ENCODE peak calls at places on chromosomes 5 and 9, in six cellular contexts. Y is H9, G is mesenchymal stem cell, E is IMR-90, I is mesendoderm, Q is trophoblast cell. D is an unnamed sample. For H3K79me1, the result is how much of the 10 kb centered on the place peaks cover.

GRCh38 chr9:93698140-93698908 is 121.9 kb downstream of the PHF2 start:
- DNase-seq in G (no peak), I (no peak), E (no peak), Q (no peak), Y (peak), D (no peak)

GRCh38 chr5:16549491-16550233 is 67.1 kb downstream of the RETREG1 start:
- DNase-seq in I (no peak), Y (no peak), G (no peak), E (no peak), Q (no peak), D (no peak)

GRCh38 chr5:126503602-126504104 is 80.4 kb downstream of the GRAMD2B start:
- DNase-seq in Q (no peak), E (peak), I (peak), Y (no peak), G (peak), D (no peak)

GRCh38 chr9:38417003-38417965 is 7.0 kb downstream of the IGFBPL1 start:
- DNase-seq in Y (peak), G (peak), Q (peak), I (peak), E (no peak), D (no peak)

GRCh38 chr5:57488308-57488955 is 5.8 kb upstream of the ACTBL2 start:
- DNase-seq in I (peak), G (peak), E (peak), Q (no peak), Y (no peak), D (no peak)

GRCh38 chr5:39547548-39548154 is 122.9 kb upstream of the DAB2 start:
- DNase-seq in Q (peak), I (peak), Y (no peak), G (peak), E (peak), D (peak)

GRCh38 chr5:125491986-125492385 is 745.5 kb upstream of the ZNF608 start:
- DNase-seq in G (no peak), E (no peak), I (no peak), Q (no peak), Y (no peak), D (no peak)

GRCh38 chr5:135245521-135246499 is 153.2 kb downstream of the MACROH2A1 start:
- DNase-seq in G (peak), Y (peak), E (peak), Q (no peak), I (no peak), D (no peak)

GRCh38 chr9:892123-892522 is 50.6 kb downstream of the DMRT1 start:
- DNase-seq in Y (peak), Q (no peak), E (no peak), G (no peak), I (peak), D (no peak)

DNA sequence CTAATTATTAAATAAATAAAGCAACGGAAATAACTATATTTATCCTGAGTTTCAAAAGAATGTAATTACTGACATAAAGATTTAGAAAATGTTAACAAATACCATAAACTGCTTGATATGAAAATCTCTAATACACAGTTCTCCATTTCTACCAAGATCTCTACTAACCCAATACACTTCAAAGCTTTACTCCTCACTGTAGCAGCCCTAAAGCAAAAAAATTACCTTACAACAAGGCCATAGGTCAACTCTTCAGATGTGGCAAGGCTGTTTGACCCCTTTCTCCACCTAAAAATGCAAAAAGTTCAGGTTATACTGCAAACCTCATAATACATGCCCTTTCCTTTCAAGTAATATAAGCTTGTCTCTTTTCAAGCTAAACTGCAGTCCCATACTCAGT is 96.7 kb downstream of the UGCG start:
- DNase-seq in E (no peak), Y (no peak), G (no peak), I (no peak), Q (no peak), D (no peak)
- H3K79me1 ChIP-seq in E (under half), Y (under half), G (under half), I (under half), Q (under half), D (under half)

GRCh38 chr9:127976943-127977871 is 3.6 kb downstream of the EEIG1 start:
- DNase-seq in I (no peak), E (no peak), Y (no peak), Q (no peak), G (no peak), D (no peak)
- H3K79me1 ChIP-seq in I (under half), E (under half), Y (under half), Q (under half), G (under half), D (under half)

GRCh38 chr5:139654875-139655491 is 6.8 kb downstream of the CXXC5 start:
- DNase-seq in E (no peak), I (no peak), G (peak), Q (no peak), Y (no peak), D (no peak)
- H3K79me1 ChIP-seq in E (under half), I (under half), G (under half), Q (half or more), Y (under half), D (under half)

DNA sequence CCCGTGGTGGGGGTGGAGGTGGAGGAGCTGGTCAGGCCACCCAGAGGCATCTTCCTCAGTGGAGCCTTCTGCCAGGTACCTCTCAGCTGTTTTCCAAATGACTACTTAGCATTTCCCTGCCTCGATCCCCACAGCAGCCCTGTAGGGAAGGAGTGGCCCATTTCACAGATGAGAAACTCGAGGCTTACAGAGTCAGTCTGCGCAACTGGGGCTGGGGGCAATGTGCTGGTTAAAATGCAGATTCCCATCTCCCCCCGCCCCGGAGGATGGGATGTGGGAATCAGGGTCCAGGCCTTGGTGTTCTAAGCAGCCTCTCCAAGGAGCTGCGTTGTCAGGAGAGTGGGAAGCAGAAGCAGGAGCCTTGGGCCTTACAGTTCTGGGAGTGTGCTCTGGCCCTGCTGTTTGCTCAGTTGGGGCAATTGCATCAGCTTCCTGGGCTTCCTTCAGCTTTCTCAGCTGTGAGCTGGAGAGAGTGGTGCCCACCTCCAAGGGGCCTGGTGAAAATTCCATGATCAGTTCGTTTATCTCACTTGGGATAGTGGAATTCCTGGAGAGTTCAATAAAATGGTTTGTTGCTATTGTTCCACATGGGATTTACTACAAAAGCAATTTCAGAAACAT is 19.4 kb downstream of the ERGIC1 start:
- DNase-seq in G (peak), I (peak), Y (no peak), E (peak), Q (no peak), D (no peak)
- H3K79me1 ChIP-seq in G (under half), I (under half), Y (under half), E (under half), Q (under half), D (under half)

GRCh38 chr5:111518747-111519146 is 6.4 kb upstream of the STARD4 start:
- DNase-seq in E (no peak), Q (no peak), Y (no peak), I (no peak), G (no peak), D (no peak)
- H3K79me1 ChIP-seq in E (under half), Q (under half), Y (under half), I (under half), G (under half), D (under half)

DNA sequence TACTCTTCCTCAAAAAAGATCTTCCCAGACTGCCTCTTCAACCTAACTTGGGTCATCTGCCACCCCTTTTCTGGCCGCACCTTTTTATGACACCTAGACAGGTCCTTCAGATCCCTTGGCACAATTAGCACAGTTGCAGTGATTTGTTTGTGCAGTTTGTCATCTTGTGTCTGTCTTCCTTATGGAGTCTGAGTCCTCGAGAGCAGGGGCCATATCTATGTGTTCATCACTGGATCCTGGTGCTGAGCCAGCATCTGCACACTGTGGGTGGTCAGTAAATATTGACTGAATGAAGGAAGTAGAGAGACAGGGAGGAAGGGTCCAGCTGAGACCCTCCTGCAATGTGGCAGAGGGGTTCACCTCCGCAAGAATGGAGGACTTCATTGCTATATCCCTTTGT is 14.4 kb downstream of the ERGIC1 start:
- DNase-seq in Y (no peak), I (no peak), E (no peak), G (peak), Q (no peak), D (no peak)
- H3K79me1 ChIP-seq in Y (under half), I (half or more), E (under half), G (under half), Q (under half), D (under half)

DNA sequence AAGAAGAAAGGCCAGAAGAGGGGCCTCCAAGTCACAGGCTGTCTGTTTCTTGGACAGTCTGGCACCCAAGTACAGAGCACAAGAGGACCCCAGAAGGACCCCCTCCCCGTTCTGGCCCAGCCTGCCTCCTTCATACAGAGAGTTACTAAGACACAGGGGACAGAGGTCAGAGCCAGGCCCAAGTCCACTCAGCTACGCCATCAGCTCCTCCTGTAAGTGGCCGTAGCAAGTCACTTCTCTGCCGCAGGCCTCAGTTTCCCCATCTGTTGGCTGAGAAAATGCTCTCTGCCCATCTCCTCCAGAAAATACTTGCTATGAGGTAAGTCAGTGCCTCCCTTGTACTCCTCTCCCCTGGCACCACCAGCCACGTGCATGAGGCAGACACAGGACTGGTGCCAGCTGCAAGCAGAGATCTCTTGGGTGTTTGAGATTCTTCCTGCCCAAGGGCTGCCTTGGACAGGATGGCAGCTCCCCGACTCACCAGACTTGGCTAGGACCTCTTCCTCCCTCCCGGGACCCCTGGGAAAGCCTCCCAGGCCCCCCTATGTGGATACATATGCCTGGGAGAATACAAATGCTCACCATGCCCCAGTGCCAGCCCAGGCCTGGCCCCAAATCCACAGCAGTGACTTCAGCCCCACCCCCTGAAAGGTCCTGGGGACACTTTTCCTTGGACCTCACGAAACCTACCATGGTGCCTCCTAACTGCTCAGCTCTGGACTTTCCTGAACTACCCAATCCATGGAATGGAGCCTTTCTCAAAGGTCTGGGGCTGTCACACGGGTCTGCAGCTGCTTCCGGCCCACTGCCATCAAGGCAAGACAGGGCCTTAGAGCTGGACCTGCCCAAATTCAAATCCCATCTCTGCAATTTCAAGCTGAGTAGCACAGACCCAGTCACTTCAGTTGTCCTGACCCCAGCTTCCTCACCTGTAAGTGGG is 5.1 kb downstream of the EEIG1 start:
- DNase-seq in G (no peak), Q (no peak), I (no peak), E (no peak), Y (no peak), D (no peak)
- H3K79me1 ChIP-seq in G (under half), Q (under half), I (under half), E (under half), Y (under half), D (under half)

GRCh38 chr5:172855597-172856292 is 21.7 kb downstream of the ERGIC1 start:
- DNase-seq in G (no peak), E (no peak), I (no peak), Y (no peak), Q (no peak), D (no peak)
- H3K79me1 ChIP-seq in G (under half), E (under half), I (under half), Y (under half), Q (under half), D (under half)

DNA sequence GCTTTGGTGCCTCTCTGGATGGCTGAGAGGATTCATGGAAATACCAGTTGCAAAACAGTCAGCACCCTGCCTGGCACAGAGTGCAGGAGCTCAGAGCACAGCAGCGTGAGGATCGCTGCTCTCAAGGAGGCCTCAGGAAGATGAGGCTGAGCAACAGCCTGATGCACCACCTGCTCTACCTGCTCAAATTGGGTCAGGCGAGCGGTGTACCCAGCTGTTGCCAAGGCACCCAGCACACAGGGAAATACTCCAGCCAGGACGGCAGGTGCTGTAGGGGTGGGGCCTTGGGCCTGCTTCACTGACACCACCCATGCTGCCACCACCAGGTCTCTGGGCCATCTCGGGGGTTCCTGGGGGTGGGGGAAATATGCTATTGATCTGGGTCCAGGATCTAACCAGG is 4.3 kb downstream of the EEIG1 start:
- DNase-seq in I (no peak), E (no peak), G (no peak), Q (no peak), Y (no peak), D (no peak)
- H3K79me1 ChIP-seq in I (under half), E (under half), G (under half), Q (under half), Y (under half), D (under half)

D was measured in neuronal stem cell.